ENCODE peak calls at places on chromosomes 11 and 22, in seven cellular contexts. W is AG04450, Z is NT2/D1, F is coronary artery, C is AG10803, V is cardiac muscle cell, M is GM23338. Q is an unnamed sample.
A peak's percentile ranks its signal among the peaks of the same experiment; 100 is the strongest.

GRCh38 chr11:57483570-57483934 is 23.2 kb downstream of the RTN4RL2 start:
- DNase-seq in W (no peak), Z (no peak), F (no peak), C (no peak), V (no peak), M (no peak), Q (no peak)

GRCh38 chr11:72584933-72585597 is 89.2 kb downstream of the PDE2A start:
- DNase-seq in W (no peak), Z (no peak), F (no peak), C (no peak), V (no peak), M (no peak), Q (no peak)

GRCh38 chr22:45210577-45211431 is 29.9 kb downstream of the KIAA0930 start:
- DNase-seq in W (no peak), Z (no peak), F (no peak), C (peak; percentile 94), V (no peak), M (no peak), Q (no peak)

GRCh38 chr11:116189378-116190170 is 583.2 kb downstream of the BUD13 start:
- DNase-seq in W (no peak), Z (no peak), F (no peak), C (no peak), V (peak; percentile 17), M (peak; percentile 68), Q (no peak)

GRCh38 chr11:7582338-7582985 is 68.7 kb downstream of the PPFIBP2 start:
- DNase-seq in W (no peak), Z (no peak), F (peak; percentile 69), C (no peak), V (no peak), M (no peak), Q (no peak)

GRCh38 chr11:66529655-66530054 is 16.2 kb downstream of the ZDHHC24 start:
- DNase-seq in W (no peak), Z (no peak), F (no peak), C (no peak), V (no peak), M (no peak), Q (no peak)

GRCh38 chr22:25834490-25834889 is 92.5 kb downstream of the MYO18B start:
- DNase-seq in W (no peak), Z (no peak), F (no peak), C (no peak), V (no peak), M (no peak), Q (no peak)

GRCh38 chr11:116697639-116698038 is 75.1 kb downstream of the BUD13 start:
- DNase-seq in W (no peak), Z (no peak), F (peak; percentile 53), C (no peak), V (no peak), M (no peak), Q (no peak)

GRCh38 chr22:38426628-38427027 is 28.4 kb downstream of the KCNJ4 start:
- DNase-seq in W (no peak), Z (no peak), F (no peak), C (no peak), V (no peak), M (no peak), Q (no peak)

GRCh38 chr22:38754247-38755154 is 1.3 kb downstream of the SUN2 start:
- DNase-seq in W (peak; percentile 16), Z (no peak), F (peak; percentile 95), C (peak; percentile 63), V (peak; percentile 41), M (peak; percentile 84), Q (peak; percentile 46)

GRCh38 chr11:120629407-120629806 is 117.9 kb downstream of the GRIK4 start:
- DNase-seq in W (no peak), Z (no peak), F (no peak), C (no peak), V (no peak), M (peak; percentile 66), Q (no peak)

GRCh38 chr11:126263489-126263888 is 5.2 kb downstream of the SRPRA start:
- DNase-seq in W (no peak), Z (no peak), F (no peak), C (no peak), V (no peak), M (no peak), Q (no peak)

GRCh38 chr11:86809561-86809960 is 9.2 kb downstream of the PRSS23 start:
- DNase-seq in W (no peak), Z (no peak), F (no peak), C (peak; percentile 52), V (no peak), M (no peak), Q (no peak)

GRCh38 chr22:43829904-43830851 is 18.1 kb upstream of the EFCAB6 start:
- DNase-seq in W (no peak), Z (no peak), F (peak; percentile 88), C (peak; percentile 86), V (no peak), M (no peak), Q (peak; percentile 65)

GRCh38 chr11:85483861-85484260 is 143.3 kb downstream of the DLG2 start:
- DNase-seq in W (peak; percentile 3), Z (no peak), F (no peak), C (peak; percentile 4), V (no peak), M (no peak), Q (no peak)

GRCh38 chr11:34605481-34606325 is 15.2 kb upstream of the EHF start:
- DNase-seq in W (no peak), Z (no peak), F (no peak), C (no peak), V (no peak), M (no peak), Q (no peak)

GRCh38 chr11:113176971-113177370 is 137.4 kb upstream of the TTC12 start:
- DNase-seq in W (no peak), Z (no peak), F (no peak), C (peak; percentile 89), V (no peak), M (no peak), Q (peak; percentile 21)

GRCh38 chr11:125281831-125282595 is 117.5 kb downstream of the PKNOX2 start:
- DNase-seq in W (no peak), Z (no peak), F (no peak), C (no peak), V (no peak), M (no peak), Q (peak; percentile 52)

GRCh38 chr22:38700271-38700788 is 413 bp downstream of the JOSD1 start:
- DNase-seq in W (no peak), Z (no peak), F (no peak), C (peak; percentile 46), V (no peak), M (peak; percentile 74), Q (peak; percentile 74)

GRCh38 chr11:69003301-69003865 is 9.7 kb downstream of the MRGPRF start:
- DNase-seq in W (no peak), Z (no peak), F (peak; percentile 71), C (no peak), V (no peak), M (no peak), Q (no peak)

GRCh38 chr22:23538502-23538860 is 41.6 kb downstream of the IGLL1 start:
- DNase-seq in W (no peak), Z (no peak), F (no peak), C (no peak), V (no peak), M (no peak), Q (no peak)

GRCh38 chr22:24146190-24146616 is 35.1 kb upstream of the SUSD2 start:
- DNase-seq in W (peak; percentile 55), Z (peak; percentile 18), F (no peak), C (peak; percentile 89), V (peak; percentile 67), M (peak; percentile 75), Q (no peak)

GRCh38 chr22:37741312-37741795 is 44.5 kb downstream of the TRIOBP start:
- DNase-seq in W (peak; percentile 98), Z (no peak), F (peak; percentile 87), C (peak; percentile 98), V (peak; percentile 97), M (peak; percentile 45), Q (peak; percentile 92)

GRCh38 chr11:109968299-109968698 is 124.9 kb upstream of the ZC3H12C start:
- DNase-seq in W (no peak), Z (no peak), F (no peak), C (no peak), V (no peak), M (no peak), Q (no peak)

GRCh38 chr11:13595166-13595565 is 73.3 kb upstream of the FAR1 start:
- DNase-seq in W (no peak), Z (no peak), F (no peak), C (peak; percentile 88), V (no peak), M (no peak), Q (no peak)

GRCh38 chr22:39212721-39213376 is 31.9 kb downstream of the PDGFB start:
- DNase-seq in W (no peak), Z (no peak), F (peak; percentile 47), C (no peak), V (no peak), M (peak; percentile 64), Q (peak; percentile 42)

GRCh38 chr11:110613526-110613925 is 98.7 kb downstream of the ARHGAP20 start:
- DNase-seq in W (no peak), Z (no peak), F (no peak), C (peak; percentile 24), V (no peak), M (no peak), Q (no peak)

GRCh38 chr11:63917685-63918523 is 940 bp upstream of the RCOR2 start:
- DNase-seq in W (no peak), Z (peak; percentile 84), F (peak; percentile 87), C (peak; percentile 51), V (peak; percentile 89), M (peak; percentile 94), Q (no peak)
- H3K4me3 ChIP-seq in W (peak overlapping the region; percentile 63), Z (peak overlapping the region; percentile 84), F (peak overlapping the region; percentile 85), C (peak overlapping the region; percentile 65), V (peak overlapping the region; percentile 97), M (peak overlapping the region; percentile 96), Q (no peak overlapping the region)

GRCh38 chr22:36166518-36167220 is 6.1 kb upstream of the APOL3 start:
- DNase-seq in W (no peak), Z (no peak), F (no peak), C (no peak), V (no peak), M (no peak), Q (no peak)
- H3K4me3 ChIP-seq in W (no peak overlapping the region), Z (no peak overlapping the region), F (no peak overlapping the region), C (no peak overlapping the region), V (no peak overlapping the region), M (no peak overlapping the region), Q (no peak overlapping the region)

DNA sequence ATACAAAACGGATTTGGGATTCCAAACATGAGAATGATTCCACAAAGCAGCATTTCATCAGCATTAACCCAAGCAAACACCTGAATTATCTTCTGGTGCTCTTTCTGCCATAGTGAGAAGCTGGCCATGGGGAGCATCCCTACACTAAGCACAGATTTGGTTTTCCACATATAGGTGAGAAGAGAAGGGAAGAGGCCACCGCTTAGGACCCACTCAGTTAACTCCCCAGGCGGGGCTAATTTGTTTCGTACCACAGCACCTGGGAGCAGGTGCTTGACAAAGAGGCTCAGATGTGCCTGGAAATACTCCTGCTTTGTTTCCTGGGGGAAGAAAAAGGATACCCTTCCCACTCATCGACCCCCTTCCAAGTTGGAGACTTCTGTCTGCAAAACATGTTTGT is 64.2 kb downstream of the RAB30 start:
- DNase-seq in W (no peak), Z (no peak), F (no peak), C (no peak), V (no peak), M (no peak), Q (no peak)
- H3K4me3 ChIP-seq in W (no peak overlapping the region), Z (no peak overlapping the region), F (no peak overlapping the region), C (no peak overlapping the region), V (no peak overlapping the region), M (no peak overlapping the region), Q (no peak overlapping the region)

GRCh38 chr22:30421695-30422480 is 3.7 kb upstream of the MTFP1 start:
- DNase-seq in W (no peak), Z (no peak), F (no peak), C (no peak), V (no peak), M (no peak), Q (no peak)
- H3K4me3 ChIP-seq in W (peak overlapping the region; percentile 61), Z (no peak overlapping the region), F (no peak overlapping the region), C (no peak overlapping the region), V (peak overlapping the region; percentile 54), M (peak overlapping the region; percentile 70), Q (no peak overlapping the region)

Q was measured in MG63.